ENCODE peak calls at places on chromosomes 12 and 14, in six cellular contexts. U is mesenchymal stem cell, P is neuronal stem cell, N is H1, E is IMR-90, J is H9. V is an unnamed sample.

GRCh38 chr14:99441157-99441870 is 39.3 kb downstream of the SETD3 start:
- DNase-seq in U (peak; percentile 37), P (no peak), N (peak; percentile 38), E (no peak), J (peak; percentile 63), V (peak; percentile 75)

GRCh38 chr12:112107728-112108447 is 695 bp downstream of the NAA25 start:
- DNase-seq in U (peak; percentile 58), P (no peak), N (no peak), E (no peak), J (peak; percentile 41), V (peak; percentile 79)

GRCh38 chr12:57760347-57760982 is 5.6 kb downstream of the MARCHF9 start:
- DNase-seq in U (no peak), P (no peak), N (peak; percentile 69), E (no peak), J (peak; percentile 52), V (no peak)

GRCh38 chr12:52615208-52615868 is 3.0 kb downstream of the KRT73 start:
- DNase-seq in U (no peak), P (no peak), N (peak; percentile 23), E (peak; percentile 2), J (peak; percentile 14), V (no peak)

GRCh38 chr12:49730568-49731101 is 10.7 kb upstream of the TMBIM6 start:
- DNase-seq in U (no peak), P (no peak), N (no peak), E (no peak), J (no peak), V (no peak)

GRCh38 chr14:65356327-65356836 is 56.1 kb upstream of the FUT8 start:
- DNase-seq in U (peak; percentile 66), P (no peak), N (no peak), E (peak; percentile 92), J (peak; percentile 77), V (peak; percentile 87)

GRCh38 chr14:52015411-52016030 is 26.2 kb downstream of the RTRAF start:
- DNase-seq in U (no peak), P (no peak), N (peak; percentile 61), E (peak; percentile 17), J (peak; percentile 67), V (peak; percentile 72)

GRCh38 chr12:119090276-119090675 is 88.5 kb upstream of the HSPB8 start:
- DNase-seq in U (no peak), P (no peak), N (no peak), E (no peak), J (no peak), V (peak; percentile 70)

GRCh38 chr12:94488449-94488848 is 28.8 kb upstream of the CEP83 start:
- DNase-seq in U (peak; percentile 38), P (no peak), N (no peak), E (peak; percentile 6), J (no peak), V (no peak)

GRCh38 chr12:55847033-55847432 is 4.3 kb upstream of the MMP19 start:
- DNase-seq in U (peak; percentile 91), P (no peak), N (no peak), E (peak; percentile 83), J (no peak), V (no peak)

GRCh38 chr12:116426391-116427136 is 132.6 kb upstream of the MAP1LC3B2 start:
- DNase-seq in U (peak; percentile 97), P (no peak), N (peak; percentile 62), E (peak; percentile 98), J (peak; percentile 96), V (peak; percentile 100)

GRCh38 chr14:35333797-35334743 is 41.9 kb downstream of the PSMA6 start:
- DNase-seq in U (no peak), P (no peak), N (peak; percentile 47), E (no peak), J (no peak), V (no peak)

GRCh38 chr12:57736743-57737466 is 1.6 kb downstream of the AGAP2 start:
- DNase-seq in U (no peak), P (no peak), N (peak; percentile 62), E (no peak), J (peak; percentile 56), V (no peak)

GRCh38 chr14:24171422-24172260 is at the start of gene REC8:
- DNase-seq in U (peak; percentile 92), P (peak; percentile 94), N (peak; percentile 97), E (no peak), J (peak; percentile 100), V (peak; percentile 99)

GRCh38 chr14:24165785-24166184 is 4.7 kb downstream of the IRF9 start:
- DNase-seq in U (no peak), P (no peak), N (no peak), E (no peak), J (no peak), V (no peak)

GRCh38 chr14:24164591-24164991 is 3.5 kb downstream of the IRF9 start:
- DNase-seq in U (no peak), P (no peak), N (no peak), E (no peak), J (no peak), V (no peak)

GRCh38 chr14:24172261-24172860 is 481 bp downstream of the REC8 start:
- DNase-seq in U (no peak), P (no peak), N (no peak), E (no peak), J (peak; percentile 39), V (no peak)

GRCh38 chr14:24167527-24168114 is 4.3 kb upstream of the REC8 start:
- DNase-seq in U (no peak), P (no peak), N (no peak), E (no peak), J (no peak), V (no peak)
- H2BK15ac ChIP-seq in U (no peak overlapping the region), P (no peak overlapping the region), N (no peak overlapping the region), E (no peak overlapping the region), J (no peak overlapping the region), V (no peak overlapping the region)

DNA sequence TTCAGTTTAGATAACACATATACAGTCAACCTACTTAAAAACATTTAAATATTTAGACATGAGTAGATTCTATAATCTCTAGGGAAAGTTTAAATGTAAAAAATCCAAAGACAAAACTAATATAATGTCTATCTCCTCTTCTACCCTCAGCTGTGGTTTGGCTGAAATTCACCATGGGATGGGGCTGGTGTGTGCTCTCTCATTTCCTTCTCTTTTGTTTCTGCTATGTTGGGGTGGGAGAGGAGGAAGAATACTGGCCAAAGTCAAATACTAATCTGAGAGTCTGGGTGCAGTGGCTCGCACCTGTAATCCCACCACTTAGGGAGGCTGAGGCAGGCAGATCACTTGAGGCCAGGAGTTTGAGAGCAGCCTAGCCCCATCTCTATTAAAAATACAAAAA is 1673.9 kb upstream of the SEL1L start:
- DNase-seq in U (no peak), P (no peak), N (no peak), E (no peak), J (no peak), V (no peak)
- H2BK15ac ChIP-seq in U (no peak overlapping the region), P (no peak overlapping the region), N (no peak overlapping the region), E (no peak overlapping the region), J (no peak overlapping the region), V (no peak overlapping the region)

GRCh38 chr12:92560713-92561542 is 141.9 kb upstream of the PLEKHG7 start:
- DNase-seq in U (no peak), P (no peak), N (no peak), E (no peak), J (no peak), V (no peak)
- H2BK15ac ChIP-seq in U (peak overlapping the region; percentile 6), P (no peak overlapping the region), N (no peak overlapping the region), E (peak overlapping the region; percentile 70), J (no peak overlapping the region), V (no peak overlapping the region)

GRCh38 chr12:127146991-127147718 is 1119.8 kb upstream of the TMEM132C start:
- DNase-seq in U (no peak), P (no peak), N (no peak), E (no peak), J (no peak), V (peak; percentile 18)
- H2BK15ac ChIP-seq in U (no peak overlapping the region), P (no peak overlapping the region), N (peak overlapping the region; percentile 85), E (no peak overlapping the region), J (no peak overlapping the region), V (no peak overlapping the region)